ENCODE peak calls at places on chromosomes 13 and 19, in eight cellular contexts. M is foreskin fibroblast, F is heart right ventricle, V is GM06990, Q is NB4, E is K562, P is fibroblast of lung, I is ovary. Z is an unnamed sample.

GRCh38 chr19:45020071-45020470 is 18.8 kb upstream of the CLASRP start:
- DNase-seq in M (no peak), F (no peak), V (no peak), Q (peak; percentile 48), E (no peak), P (no peak), I (no peak), Z (no peak)

GRCh38 chr13:93227906-93228801 is 1.5 kb downstream of the GPC6 start:
- DNase-seq in M (peak; percentile 83), F (peak; percentile 23), V (peak; percentile 2), Q (no peak), E (peak; percentile 79), P (peak; percentile 91), I (peak; percentile 76), Z (no peak)

GRCh38 chr19:16726916-16727315 is 7.3 kb downstream of the NWD1 start:
- DNase-seq in M (no peak), F (no peak), V (no peak), Q (no peak), E (no peak), P (no peak), I (no peak), Z (no peak)

GRCh38 chr19:3897936-3898335 is 17.5 kb downstream of the ATCAY start:
- DNase-seq in M (no peak), F (no peak), V (no peak), Q (no peak), E (no peak), P (no peak), I (no peak), Z (no peak)

GRCh38 chr19:4759388-4760284 is 31.9 kb upstream of the FEM1A start:
- DNase-seq in M (peak; percentile 85), F (peak; percentile 87), V (peak; percentile 90), Q (peak; percentile 86), E (peak; percentile 99), P (peak; percentile 82), I (peak; percentile 86), Z (peak; percentile 92)

GRCh38 chr19:49585023-49585422 is 3.9 kb downstream of the PRRG2 start:
- DNase-seq in M (no peak), F (no peak), V (no peak), Q (no peak), E (peak; percentile 1), P (no peak), I (no peak), Z (no peak)

GRCh38 chr19:46784262-46785053 is 3.9 kb downstream of the SLC1A5 start:
- DNase-seq in M (no peak), F (peak; percentile 30), V (peak; percentile 80), Q (peak; percentile 100), E (peak; percentile 90), P (peak; percentile 93), I (peak; percentile 75), Z (peak; percentile 90)

GRCh38 chr19:10551698-10552301 is 8.1 kb downstream of the ATG4D start:
- DNase-seq in M (no peak), F (no peak), V (no peak), Q (peak; percentile 92), E (no peak), P (peak; percentile 22), I (no peak), Z (peak; percentile 56)

GRCh38 chr19:906480-906879 is 6.5 kb downstream of the R3HDM4 start:
- DNase-seq in M (no peak), F (no peak), V (peak; percentile 15), Q (no peak), E (no peak), P (no peak), I (no peak), Z (peak; percentile 66)

GRCh38 chr13:20494656-20495055 is 31.0 kb downstream of the CRYL1 start:
- DNase-seq in M (no peak), F (no peak), V (no peak), Q (no peak), E (no peak), P (no peak), I (no peak), Z (no peak)

GRCh38 chr19:27906081-27906480 is 1306.9 kb downstream of the UQCRFS1 start:
- DNase-seq in M (no peak), F (no peak), V (no peak), Q (no peak), E (no peak), P (no peak), I (no peak), Z (no peak)

GRCh38 chr19:3618144-3618810 is 8.3 kb downstream of the CACTIN start:
- DNase-seq in M (peak; percentile 41), F (peak; percentile 64), V (peak; percentile 76), Q (peak; percentile 57), E (peak; percentile 93), P (peak; percentile 63), I (peak; percentile 70), Z (peak; percentile 85)

GRCh38 chr13:112957295-112957677 is 11.7 kb upstream of the MCF2L start:
- DNase-seq in M (no peak), F (no peak), V (no peak), Q (no peak), E (no peak), P (no peak), I (no peak), Z (no peak)

GRCh38 chr19:12628040-12629022 is 17.6 kb downstream of the ZNF791 start:
- DNase-seq in M (no peak), F (no peak), V (no peak), Q (no peak), E (no peak), P (peak; percentile 49), I (no peak), Z (peak; percentile 39)

GRCh38 chr19:38209671-38210457 is 14.2 kb downstream of the DPF1 start:
- DNase-seq in M (peak; percentile 56), F (peak; percentile 75), V (no peak), Q (no peak), E (no peak), P (peak; percentile 76), I (peak; percentile 84), Z (no peak)

GRCh38 chr13:110109910-110110309 is 197.0 kb downstream of the COL4A1 start:
- DNase-seq in M (peak; percentile 96), F (peak; percentile 74), V (no peak), Q (peak; percentile 65), E (no peak), P (peak; percentile 91), I (peak; percentile 54), Z (no peak)

GRCh38 chr13:109941951-109942350 is 155.6 kb upstream of the IRS2 start:
- DNase-seq in M (peak; percentile 80), F (no peak), V (no peak), Q (peak; percentile 58), E (no peak), P (peak; percentile 46), I (no peak), Z (no peak)

GRCh38 chr19:45331411-45331810 is 8.7 kb upstream of the CKM start:
- DNase-seq in M (no peak), F (no peak), V (no peak), Q (no peak), E (no peak), P (no peak), I (no peak), Z (no peak)

GRCh38 chr13:106378263-106378662 is 157.2 kb downstream of the EFNB2 start:
- DNase-seq in M (no peak), F (no peak), V (no peak), Q (no peak), E (no peak), P (no peak), I (no peak), Z (no peak)

GRCh38 chr13:99027260-99027659 is 49.4 kb upstream of the DOCK9 start:
- DNase-seq in M (no peak), F (no peak), V (no peak), Q (no peak), E (peak; percentile 24), P (no peak), I (no peak), Z (no peak)

GRCh38 chr13:81051873-81052272 is 710.9 kb upstream of the SPRY2 start:
- DNase-seq in M (no peak), F (no peak), V (no peak), Q (no peak), E (no peak), P (peak; percentile 18), I (no peak), Z (no peak)

GRCh38 chr13:29595380-29596063 is at the start of gene SLC7A1:
- DNase-seq in M (peak; percentile 88), F (peak; percentile 44), V (peak; percentile 94), Q (peak; percentile 95), E (peak; percentile 91), P (peak; percentile 67), I (peak; percentile 69), Z (peak; percentile 94)

GRCh38 chr13:29594310-29594709 is 1.2 kb downstream of the SLC7A1 start:
- DNase-seq in M (peak; percentile 80), F (no peak), V (no peak), Q (no peak), E (peak; percentile 25), P (peak; percentile 78), I (peak; percentile 51), Z (peak; percentile 74)

GRCh38 chr13:29593605-29594297 is 1.7 kb downstream of the SLC7A1 start:
- DNase-seq in M (no peak), F (no peak), V (no peak), Q (no peak), E (no peak), P (no peak), I (no peak), Z (no peak)

GRCh38 chr13:29596064-29596418 is 553 bp upstream of the SLC7A1 start:
- DNase-seq in M (no peak), F (no peak), V (no peak), Q (no peak), E (no peak), P (no peak), I (no peak), Z (no peak)

GRCh38 chr13:29594710-29595379 is 643 bp downstream of the SLC7A1 start:
- DNase-seq in M (peak; percentile 65), F (no peak), V (peak; percentile 77), Q (peak; percentile 77), E (peak; percentile 52), P (peak; percentile 54), I (peak; percentile 75), Z (peak; percentile 71)
- H3K4me3 ChIP-seq in M (peak overlapping the region; percentile 85), F (peak overlapping the region; percentile 90), V (peak overlapping the region; percentile 85), Q (peak overlapping the region; percentile 94), E (peak overlapping the region; percentile 84), P (peak overlapping the region; percentile 43), I (peak overlapping the region; percentile 71), Z (peak overlapping the region; percentile 87)

GRCh38 chr13:79999601-80000000 is 341.3 kb downstream of the SPRY2 start:
- DNase-seq in M (no peak), F (no peak), V (no peak), Q (no peak), E (no peak), P (no peak), I (no peak), Z (no peak)
- TF ChIP-seq CTCF in M (no peak), F (no peak), V (no peak), Q (no peak), E (no peak), P (no peak), I (no peak), Z (no peak)

GRCh38 chr19:30338878-30339623 is 33.1 kb upstream of the ZNF536 start:
- DNase-seq in M (no peak), F (no peak), V (no peak), Q (no peak), E (no peak), P (no peak), I (no peak), Z (no peak)
- H3K4me3 ChIP-seq in M (no peak overlapping the region), F (no peak overlapping the region), V (no peak overlapping the region), Q (no peak overlapping the region), E (no peak overlapping the region), P (no peak overlapping the region), I (no peak overlapping the region), Z (no peak overlapping the region)

GRCh38 chr13:39765801-39766463 is 110.5 kb downstream of the COG6 start:
- DNase-seq in M (no peak), F (peak; percentile 26), V (no peak), Q (peak; percentile 16), E (no peak), P (peak; percentile 39), I (peak; percentile 50), Z (peak; percentile 34)
- TF ChIP-seq CTCF in M (no peak), F (peak; percentile 46), V (peak; percentile 23), Q (no peak), E (no peak), P (no peak), I (peak; percentile 15), Z (peak; percentile 29)